ENCODE peak calls at places on chromosomes 4 and X, in four cellular contexts. D is naive thymus-derived CD8-positive, alpha-beta T cell; W is stimulated activated CD8-positive, alpha-beta memory T cell treated with anti-CD3 and anti-CD28 coated beads, Interleukin-7, amount 100 ng/mL, for 4 hours; R is H9. J is an unnamed sample.

GRCh38 chr4:39235021-39235420 is 52.7 kb downstream of the WDR19 start:
- DNase-seq in D (no peak), R (no peak), W (no peak), J (no peak)

GRCh38 chr4:186347743-186348142 is 81.8 kb downstream of the F11 start:
- DNase-seq in W (no peak), R (no peak), D (no peak), J (no peak)

GRCh38 chr4:177051473-177052060 is 258.1 kb upstream of the NEIL3 start:
- DNase-seq in W (no peak), D (no peak), R (peak), J (no peak)

GRCh38 chrX:131747173-131747572 is 203.3 kb downstream of the OR13H1 start:
- DNase-seq in R (no peak), D (no peak), W (no peak), J (peak)

GRCh38 chrX:24789047-24789446 is 95.3 kb downstream of the POLA1 start:
- DNase-seq in R (no peak), W (no peak), D (no peak), J (no peak)

GRCh38 chr4:52889354-52889753 is 27.2 kb downstream of the RASL11B start:
- DNase-seq in D (no peak), R (no peak), W (no peak), J (no peak)

GRCh38 chr4:74873545-74874295 is 59.2 kb upstream of the PARM1 start:
- DNase-seq in W (no peak), R (no peak), D (no peak), J (no peak)

GRCh38 chrX:44669626-44670025 is 127.0 kb upstream of the FUNDC1 start:
- DNase-seq in R (no peak), W (no peak), D (no peak), J (no peak)

GRCh38 chrX:10011991-10012390 is 44.8 kb downstream of the CLDN34 start:
- DNase-seq in W (no peak), R (peak), D (no peak), J (no peak)

GRCh38 chr4:127997534-127998388 is 32.6 kb downstream of the ABHD18 start:
- DNase-seq in D (no peak), R (no peak), W (no peak), J (peak)

GRCh38 chr4:147104768-147105167 is 159.1 kb upstream of the TTC29 start:
- DNase-seq in W (no peak), D (no peak), R (no peak), J (no peak)

GRCh38 chr4:30839583-30840520 is 119.7 kb downstream of the PCDH7 start:
- DNase-seq in W (no peak), D (no peak), R (no peak), J (peak)

GRCh38 chr4:117164338-117164737 is 79.0 kb upstream of the TRAM1L1 start:
- DNase-seq in R (no peak), D (no peak), W (no peak), J (no peak)

GRCh38 chrX:49627030-49627777 is 28.4 kb downstream of the GAGE1 start:
- DNase-seq in R (peak), D (peak), W (no peak), J (no peak)

GRCh38 chr4:109560687-109561452 is 824 bp downstream of the MCUB start:
- DNase-seq in D (peak), R (peak), W (peak), J (peak)

GRCh38 chr4:25810815-25811690 is 51.7 kb downstream of the SEL1L3 start:
- DNase-seq in W (no peak), D (no peak), R (peak), J (no peak)

GRCh38 chr4:120156115-120156718 is 89.6 kb upstream of the MAD2L1 start:
- DNase-seq in D (peak), W (no peak), R (no peak), J (peak)

GRCh38 chrX:76279007-76279406 is 106.1 kb downstream of the PBDC1 start:
- DNase-seq in R (peak), D (peak), W (peak), J (peak)

GRCh38 chr4:95129036-95129435 is 371.3 kb downstream of the BMPR1B start:
- DNase-seq in W (no peak), R (no peak), D (no peak), J (no peak)

GRCh38 chr4:39114436-39114835 is 52.4 kb downstream of the KLHL5 start:
- DNase-seq in W (no peak), D (no peak), R (no peak), J (no peak)

GRCh38 chr4:176163041-176163440 is 32.3 kb downstream of the SPATA4 start:
- DNase-seq in W (no peak), R (no peak), D (no peak), J (no peak)

GRCh38 chr4:129747756-129748155 is 651.8 kb downstream of the C4orf33 start:
- DNase-seq in W (no peak), R (no peak), D (no peak), J (no peak)

GRCh38 chrX:776529-777230 is 146.1 kb downstream of the SHOX start:
- DNase-seq in W (no peak), R (no peak), D (no peak), J (no peak)

GRCh38 chr4:78654809-78655208 is 103.2 kb downstream of the ANXA3 start:
- DNase-seq in D (no peak), W (no peak), R (no peak), J (peak)

GRCh38 chrX:37993857-37994619 is 12.3 kb upstream of the SYTL5 start:
- DNase-seq in R (peak), D (no peak), W (no peak), J (no peak)

GRCh38 chr4:82782626-82783025 is 16.0 kb downstream of the SCD5 start:
- DNase-seq in R (peak), W (no peak), D (no peak), J (no peak)

GRCh38 chr4:168648929-168649328 is 152.1 kb downstream of the PALLD start:
- DNase-seq in W (no peak), D (no peak), R (no peak), J (peak)

GRCh38 chr4:153261922-153262321 is 57.7 kb downstream of the TRIM2 start:
- DNase-seq in D (no peak), W (no peak), R (no peak), J (no peak)

GRCh38 chr4:173436149-173436579 is 37.2 kb upstream of the SCRG1 start:
- DNase-seq in W (no peak), D (no peak), R (no peak), J (peak)

GRCh38 chr4:84908876-84909275 is 57.6 kb downstream of the WDFY3 start:
- DNase-seq in W (no peak), D (no peak), R (no peak), J (no peak)

GRCh38 chr4:71251266-71251665 is 87.6 kb upstream of the SLC4A4 start:
- DNase-seq in D (no peak), R (no peak), W (no peak), J (no peak)

GRCh38 chrX:9498236-9498635 is 33.4 kb downstream of the TBL1X start:
- DNase-seq in W (no peak), D (no peak), R (no peak), J (no peak)

GRCh38 chrX:130952266-130953043 is 49.4 kb upstream of the ENOX2 start:
- DNase-seq in R (no peak), W (no peak), D (no peak), J (no peak)

GRCh38 chr4:7189475-7190277 is 2.7 kb upstream of the SORCS2 start:
- DNase-seq in D (no peak), W (no peak), R (peak), J (no peak)

J was measured in stromal cell of bone marrow.